ENCODE peak calls at places on chromosomes 2 and 18, in eight cellular contexts. J, V, R, G, I, S, D and Q are unnamed samples.

GRCh38 chr2:20135631-20136050 is 84.2 kb upstream of the LAPTM4A start:
- DNase-seq in R (peak), V (peak), S (peak), I (peak), J (peak), D (peak), G (peak), Q (no peak)

GRCh38 chr2:179876266-179876665 is 14.9 kb upstream of the ZNF385B start:
- DNase-seq in R (no peak), D (no peak), I (no peak), V (no peak), S (no peak), G (no peak), J (no peak), Q (no peak)

GRCh38 chr2:176018708-176019107 is 16.6 kb upstream of the LNPK start:
- DNase-seq in G (no peak), J (no peak), I (peak), D (no peak), V (no peak), R (no peak), S (no peak), Q (no peak)

GRCh38 chr2:128681351-128681906 is 362.8 kb upstream of the HS6ST1 start:
- DNase-seq in D (no peak), S (no peak), G (no peak), J (no peak), I (no peak), V (no peak), R (no peak), Q (no peak)

GRCh38 chr2:99700482-99701398 is 210.9 kb upstream of the REV1 start:
- DNase-seq in R (no peak), J (no peak), V (no peak), G (no peak), I (no peak), S (no peak), D (no peak), Q (no peak)

GRCh38 chr2:136363921-136364320 is 246.0 kb upstream of the CXCR4 start:
- DNase-seq in R (no peak), V (no peak), G (no peak), D (no peak), I (no peak), S (peak), J (no peak), Q (no peak)

GRCh38 chr2:201872576-201872975 is 66.2 kb downstream of the CDK15 start:
- DNase-seq in R (no peak), D (no peak), I (no peak), S (no peak), J (no peak), V (no peak), G (no peak), Q (no peak)

GRCh38 chr2:118062048-118062447 is 26.2 kb upstream of the INSIG2 start:
- DNase-seq in D (no peak), S (peak), V (peak), G (no peak), R (no peak), J (no peak), I (no peak), Q (no peak)

GRCh38 chr2:205772983-205773382 is 90.7 kb downstream of the NRP2 start:
- DNase-seq in V (no peak), J (no peak), D (no peak), S (no peak), I (no peak), G (no peak), R (no peak), Q (no peak)

GRCh38 chr2:110678457-110679336 is 834 bp upstream of the BUB1 start:
- DNase-seq in J (peak), S (peak), R (no peak), V (peak), D (peak), G (no peak), I (peak), Q (no peak)

GRCh38 chr2:145845207-145845894 is 1325.4 kb upstream of the ZEB2 start:
- DNase-seq in V (no peak), J (no peak), R (no peak), D (no peak), G (no peak), I (no peak), S (peak), Q (no peak)

GRCh38 chr2:26327291-26328272 is 18.4 kb upstream of the SELENOI start:
- DNase-seq in D (no peak), J (no peak), R (no peak), I (no peak), G (no peak), V (peak), S (peak), Q (no peak)

GRCh38 chr18:62505669-62506494 is 16.9 kb upstream of the ZCCHC2 start:
- DNase-seq in G (no peak), V (peak), R (no peak), I (no peak), S (peak), J (peak), D (peak), Q (no peak)

GRCh38 chr2:12704378-12704777 is 12.4 kb upstream of the TRIB2 start:
- DNase-seq in I (no peak), S (peak), D (no peak), G (no peak), J (no peak), V (no peak), R (no peak), Q (no peak)

GRCh38 chr2:39377226-39377939 is 59.7 kb downstream of the MAP4K3 start:
- DNase-seq in V (no peak), G (no peak), D (no peak), I (peak), R (no peak), J (peak), S (no peak), Q (no peak)

GRCh38 chr2:166375736-166376487 is at the start of gene SCN9A:
- DNase-seq in G (no peak), D (no peak), V (peak), S (peak), I (peak), J (peak), R (peak), Q (no peak)

GRCh38 chr2:55592130-55592529 is 25.3 kb downstream of the PPP4R3B start:
- DNase-seq in R (no peak), V (no peak), J (no peak), S (no peak), D (no peak), I (no peak), G (no peak), Q (no peak)

GRCh38 chr2:232523682-232524597 is 2.0 kb upstream of the CHRND start:
- DNase-seq in R (peak), I (peak), V (peak), D (no peak), G (no peak), S (peak), J (peak), Q (no peak)

GRCh38 chr18:70172225-70172624 is 33.3 kb downstream of the RTTN start:
- DNase-seq in V (peak), S (peak), D (no peak), I (no peak), R (no peak), J (peak), G (no peak), Q (no peak)

GRCh38 chr2:146572598-146572997 is 1272.2 kb upstream of the ACVR2A start:
- DNase-seq in R (no peak), S (no peak), V (peak), G (no peak), I (no peak), D (no peak), J (no peak), Q (no peak)

GRCh38 chr2:113176696-113177355 is 3.1 kb downstream of the PSD4 start:
- DNase-seq in D (no peak), I (no peak), V (no peak), J (no peak), R (no peak), S (no peak), G (no peak), Q (no peak)